ENCODE peak calls at places on chromosomes 2 and 18, in seven cellular contexts. One of them, this sample, is unnamed. For H3K36me3, the result is how much of the 10 kb centered on the place peaks cover.

GRCh38 chr18:33495278-33495677 is 54.8 kb upstream of the CCDC178 start:
- DNase-seq in heart left ventricle: no peak
- DNase-seq in mammary epithelial cell: peak
- DNase-seq in body of pancreas: peak
- DNase-seq in CD8-positive, alpha-beta memory T cell: no peak
- DNase-seq in brain microvascular endothelial cell: peak
- DNase-seq in colonic mucosa: no peak
- DNase-seq in this sample: no peak

GRCh38 chr2:46510596-46511177 is 31.3 kb downstream of the TMEM247 start:
- DNase-seq in heart left ventricle: no peak
- DNase-seq in mammary epithelial cell: no peak
- DNase-seq in body of pancreas: no peak
- DNase-seq in CD8-positive, alpha-beta memory T cell: no peak
- DNase-seq in brain microvascular endothelial cell: no peak
- DNase-seq in colonic mucosa: peak
- DNase-seq in this sample: peak

GRCh38 chr2:73970850-73971471 is 13.7 kb upstream of the TET3 start:
- DNase-seq in heart left ventricle: peak
- DNase-seq in mammary epithelial cell: no peak
- DNase-seq in body of pancreas: peak
- DNase-seq in CD8-positive, alpha-beta memory T cell: peak
- DNase-seq in brain microvascular endothelial cell: no peak
- DNase-seq in colonic mucosa: peak
- DNase-seq in this sample: peak

GRCh38 chr2:119713819-119714490 is 35.0 kb downstream of the TMEM177 start:
- DNase-seq in heart left ventricle: no peak
- DNase-seq in mammary epithelial cell: no peak
- DNase-seq in body of pancreas: no peak
- DNase-seq in CD8-positive, alpha-beta memory T cell: no peak
- DNase-seq in brain microvascular endothelial cell: peak
- DNase-seq in colonic mucosa: no peak
- DNase-seq in this sample: no peak

GRCh38 chr2:130338793-130339345 is 3.8 kb upstream of the IMP4 start:
- DNase-seq in heart left ventricle: no peak
- DNase-seq in mammary epithelial cell: no peak
- DNase-seq in body of pancreas: no peak
- DNase-seq in CD8-positive, alpha-beta memory T cell: no peak
- DNase-seq in brain microvascular endothelial cell: no peak
- DNase-seq in colonic mucosa: peak
- DNase-seq in this sample: no peak

GRCh38 chr2:162824319-162824718 is 14.2 kb downstream of the KCNH7 start:
- DNase-seq in heart left ventricle: no peak
- DNase-seq in mammary epithelial cell: no peak
- DNase-seq in body of pancreas: no peak
- DNase-seq in CD8-positive, alpha-beta memory T cell: no peak
- DNase-seq in brain microvascular endothelial cell: no peak
- DNase-seq in colonic mucosa: no peak
- DNase-seq in this sample: no peak

GRCh38 chr2:179543361-179543901 is 278.8 kb upstream of the SESTD1 start:
- DNase-seq in heart left ventricle: no peak
- DNase-seq in mammary epithelial cell: peak
- DNase-seq in body of pancreas: no peak
- DNase-seq in CD8-positive, alpha-beta memory T cell: no peak
- DNase-seq in brain microvascular endothelial cell: no peak
- DNase-seq in colonic mucosa: no peak
- DNase-seq in this sample: no peak

GRCh38 chr2:50838316-50838715 is 193.6 kb downstream of the NRXN1 start:
- DNase-seq in heart left ventricle: no peak
- DNase-seq in mammary epithelial cell: no peak
- DNase-seq in body of pancreas: no peak
- DNase-seq in CD8-positive, alpha-beta memory T cell: no peak
- DNase-seq in brain microvascular endothelial cell: no peak
- DNase-seq in colonic mucosa: no peak
- DNase-seq in this sample: no peak

GRCh38 chr2:207253946-207254345 is 88.2 kb upstream of the KLF7 start:
- DNase-seq in heart left ventricle: no peak
- DNase-seq in mammary epithelial cell: peak
- DNase-seq in body of pancreas: no peak
- DNase-seq in CD8-positive, alpha-beta memory T cell: no peak
- DNase-seq in brain microvascular endothelial cell: peak
- DNase-seq in colonic mucosa: no peak
- DNase-seq in this sample: peak

GRCh38 chr18:42310956-42311355 is 355.9 kb downstream of the PIK3C3 start:
- DNase-seq in heart left ventricle: no peak
- DNase-seq in mammary epithelial cell: peak
- DNase-seq in body of pancreas: no peak
- DNase-seq in CD8-positive, alpha-beta memory T cell: no peak
- DNase-seq in brain microvascular endothelial cell: peak
- DNase-seq in colonic mucosa: no peak
- DNase-seq in this sample: no peak

GRCh38 chr2:39059366-39059952 is 61.4 kb downstream of the SOS1 start:
- DNase-seq in heart left ventricle: no peak
- DNase-seq in mammary epithelial cell: peak
- DNase-seq in body of pancreas: no peak
- DNase-seq in CD8-positive, alpha-beta memory T cell: no peak
- DNase-seq in brain microvascular endothelial cell: no peak
- DNase-seq in colonic mucosa: no peak
- DNase-seq in this sample: no peak

GRCh38 chr18:6629635-6630140 is 99.8 kb upstream of the ARHGAP28 start:
- DNase-seq in heart left ventricle: no peak
- DNase-seq in mammary epithelial cell: peak
- DNase-seq in body of pancreas: no peak
- DNase-seq in CD8-positive, alpha-beta memory T cell: no peak
- DNase-seq in brain microvascular endothelial cell: peak
- DNase-seq in colonic mucosa: no peak
- DNase-seq in this sample: no peak

GRCh38 chr18:35089382-35089781 is 48.2 kb downstream of the MAPRE2 start:
- DNase-seq in heart left ventricle: no peak
- DNase-seq in mammary epithelial cell: no peak
- DNase-seq in body of pancreas: no peak
- DNase-seq in CD8-positive, alpha-beta memory T cell: no peak
- DNase-seq in brain microvascular endothelial cell: no peak
- DNase-seq in colonic mucosa: no peak
- DNase-seq in this sample: no peak

GRCh38 chr2:196290149-196290548 is 118.8 kb upstream of the STK17B start:
- DNase-seq in heart left ventricle: no peak
- DNase-seq in mammary epithelial cell: peak
- DNase-seq in body of pancreas: no peak
- DNase-seq in CD8-positive, alpha-beta memory T cell: no peak
- DNase-seq in brain microvascular endothelial cell: no peak
- DNase-seq in colonic mucosa: no peak
- DNase-seq in this sample: no peak

GRCh38 chr18:9719421-9719981 is 11.4 kb downstream of the RAB31 start:
- DNase-seq in heart left ventricle: no peak
- DNase-seq in mammary epithelial cell: peak
- DNase-seq in body of pancreas: no peak
- DNase-seq in CD8-positive, alpha-beta memory T cell: no peak
- DNase-seq in brain microvascular endothelial cell: peak
- DNase-seq in colonic mucosa: no peak
- DNase-seq in this sample: peak
- H3K4me3 ChIP-seq in heart left ventricle: no peak
- H3K4me3 ChIP-seq in mammary epithelial cell: peak
- H3K4me3 ChIP-seq in body of pancreas: no peak
- H3K4me3 ChIP-seq in CD8-positive, alpha-beta memory T cell: no peak
- H3K4me3 ChIP-seq in brain microvascular endothelial cell: peak
- H3K4me3 ChIP-seq in colonic mucosa: no peak
- H3K4me3 ChIP-seq in this sample: peak

GRCh38 chr2:189002079-189002478 is 27.9 kb downstream of the COL3A1 start:
- DNase-seq in heart left ventricle: no peak
- DNase-seq in mammary epithelial cell: peak
- DNase-seq in body of pancreas: no peak
- DNase-seq in CD8-positive, alpha-beta memory T cell: no peak
- DNase-seq in brain microvascular endothelial cell: peak
- DNase-seq in colonic mucosa: no peak
- DNase-seq in this sample: no peak
- H3K36me3 ChIP-seq in heart left ventricle: half or more
- H3K36me3 ChIP-seq in mammary epithelial cell: under half
- H3K36me3 ChIP-seq in body of pancreas: under half
- H3K36me3 ChIP-seq in CD8-positive, alpha-beta memory T cell: under half
- H3K36me3 ChIP-seq in brain microvascular endothelial cell: half or more
- H3K36me3 ChIP-seq in colonic mucosa: under half
- H3K36me3 ChIP-seq in this sample: under half

DNA sequence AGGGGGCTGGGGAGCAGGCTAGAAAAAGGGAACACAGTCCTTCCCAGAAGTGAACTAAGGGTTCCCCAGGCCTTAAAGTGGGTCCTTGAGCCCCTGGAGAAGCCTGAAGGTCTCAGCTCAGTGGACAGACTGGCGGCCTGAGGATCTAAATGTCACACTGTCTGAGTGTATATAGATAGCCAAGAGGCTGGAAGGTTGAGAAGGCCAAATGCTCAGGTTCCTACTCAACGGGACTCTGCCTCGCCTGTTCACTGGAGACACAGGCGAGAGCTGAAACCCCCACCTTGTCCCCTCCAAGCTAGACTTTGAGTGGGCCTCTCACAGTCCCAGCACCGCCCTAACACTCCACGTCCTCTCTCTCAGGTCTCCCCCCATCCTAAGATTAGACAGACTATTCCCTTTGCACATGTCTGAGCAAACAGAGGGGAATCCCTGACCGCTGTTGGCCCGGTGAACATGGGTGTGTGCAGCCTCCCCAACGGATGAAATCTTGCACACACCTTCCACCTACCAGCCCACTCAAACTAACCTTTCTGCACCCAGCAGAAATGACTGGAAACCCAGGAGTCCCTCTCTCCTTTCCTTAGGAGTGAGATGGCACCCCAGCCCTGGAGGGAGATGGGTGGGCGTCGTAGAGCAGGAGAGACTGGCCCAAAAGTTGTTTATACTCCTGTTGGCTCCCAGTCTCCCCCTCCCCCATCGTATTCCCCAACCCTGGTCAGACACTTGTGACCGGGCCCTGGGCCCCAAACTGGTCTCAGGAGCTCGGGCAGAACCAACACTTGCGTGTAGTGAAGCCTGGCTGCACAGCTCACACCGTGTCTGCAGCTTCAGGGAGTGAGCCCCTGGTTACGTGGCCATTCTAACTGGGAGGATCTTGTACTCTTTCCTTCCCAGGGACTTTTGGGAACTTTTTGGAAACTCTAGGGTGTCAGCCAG is 1.9 kb downstream of the PKDCC start:
- DNase-seq in heart left ventricle: no peak
- DNase-seq in mammary epithelial cell: no peak
- DNase-seq in body of pancreas: no peak
- DNase-seq in CD8-positive, alpha-beta memory T cell: no peak
- DNase-seq in brain microvascular endothelial cell: no peak
- DNase-seq in colonic mucosa: peak
- DNase-seq in this sample: no peak
- H3K4me3 ChIP-seq in heart left ventricle: peak
- H3K4me3 ChIP-seq in mammary epithelial cell: no peak
- H3K4me3 ChIP-seq in body of pancreas: no peak
- H3K4me3 ChIP-seq in CD8-positive, alpha-beta memory T cell: no peak
- H3K4me3 ChIP-seq in brain microvascular endothelial cell: peak
- H3K4me3 ChIP-seq in colonic mucosa: peak
- H3K4me3 ChIP-seq in this sample: peak

GRCh38 chr2:99166218-99166617 is 11.5 kb downstream of the LIPT1 start:
- DNase-seq in heart left ventricle: no peak
- DNase-seq in mammary epithelial cell: no peak
- DNase-seq in body of pancreas: no peak
- DNase-seq in CD8-positive, alpha-beta memory T cell: no peak
- DNase-seq in brain microvascular endothelial cell: no peak
- DNase-seq in colonic mucosa: no peak
- DNase-seq in this sample: no peak
- H3K36me3 ChIP-seq in heart left ventricle: half or more
- H3K36me3 ChIP-seq in mammary epithelial cell: under half
- H3K36me3 ChIP-seq in body of pancreas: under half
- H3K36me3 ChIP-seq in CD8-positive, alpha-beta memory T cell: under half
- H3K36me3 ChIP-seq in brain microvascular endothelial cell: under half
- H3K36me3 ChIP-seq in colonic mucosa: under half
- H3K36me3 ChIP-seq in this sample: under half

GRCh38 chr2:8141079-8141762 is 540.6 kb upstream of the ID2 start:
- DNase-seq in heart left ventricle: no peak
- DNase-seq in mammary epithelial cell: no peak
- DNase-seq in body of pancreas: no peak
- DNase-seq in CD8-positive, alpha-beta memory T cell: no peak
- DNase-seq in brain microvascular endothelial cell: no peak
- DNase-seq in colonic mucosa: peak
- DNase-seq in this sample: no peak
- H3K4me3 ChIP-seq in heart left ventricle: no peak
- H3K4me3 ChIP-seq in mammary epithelial cell: no peak
- H3K4me3 ChIP-seq in body of pancreas: no peak
- H3K4me3 ChIP-seq in CD8-positive, alpha-beta memory T cell: no peak
- H3K4me3 ChIP-seq in brain microvascular endothelial cell: no peak
- H3K4me3 ChIP-seq in colonic mucosa: no peak
- H3K4me3 ChIP-seq in this sample: no peak

DNA sequence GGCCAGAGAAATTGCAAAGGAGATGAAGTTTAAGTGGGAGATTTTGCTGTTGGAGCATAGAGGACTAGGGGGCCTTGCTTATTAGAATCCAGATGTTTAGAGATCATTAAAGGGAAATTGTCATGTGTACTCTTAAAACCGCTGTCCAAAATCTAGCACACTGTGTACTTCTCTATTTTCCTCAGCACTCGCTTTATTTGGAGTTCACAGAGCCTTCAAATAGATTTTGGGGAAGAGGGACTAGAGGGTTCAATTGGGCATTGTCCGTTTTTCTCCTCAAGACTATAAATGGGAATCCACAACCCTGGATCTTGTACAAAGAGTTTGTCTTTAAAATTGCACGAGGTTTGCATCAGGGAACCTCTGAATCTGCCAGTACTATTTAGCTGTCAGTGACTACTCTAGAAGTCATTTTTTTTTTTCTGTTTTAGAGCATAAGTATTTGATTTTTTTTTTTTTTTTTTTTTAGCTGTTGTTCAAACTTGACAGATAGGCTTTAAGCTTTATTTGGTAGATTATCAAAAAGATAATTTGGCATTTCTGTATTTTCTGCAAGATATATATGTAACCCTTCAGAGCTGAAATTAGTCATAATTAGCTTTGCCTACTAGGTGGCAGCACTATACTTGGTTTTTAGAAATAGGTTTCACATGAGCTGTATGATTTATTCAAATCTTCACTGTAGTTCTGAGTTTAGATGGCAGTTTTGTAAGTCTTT is 14.2 kb downstream of the PMS1 start:
- DNase-seq in heart left ventricle: no peak
- DNase-seq in mammary epithelial cell: peak
- DNase-seq in body of pancreas: no peak
- DNase-seq in CD8-positive, alpha-beta memory T cell: no peak
- DNase-seq in brain microvascular endothelial cell: peak
- DNase-seq in colonic mucosa: no peak
- DNase-seq in this sample: no peak
- H3K36me3 ChIP-seq in heart left ventricle: under half
- H3K36me3 ChIP-seq in mammary epithelial cell: under half
- H3K36me3 ChIP-seq in body of pancreas: under half
- H3K36me3 ChIP-seq in CD8-positive, alpha-beta memory T cell: under half
- H3K36me3 ChIP-seq in brain microvascular endothelial cell: under half
- H3K36me3 ChIP-seq in colonic mucosa: under half
- H3K36me3 ChIP-seq in this sample: half or more

This sample was measured in MG63.